ENCODE peak calls at places on chromosomes 4 and X, in six cellular contexts. V is pancreas, I is H9, X is DMS 273 treated with DMSO at 0.1 percent for 48 hours, D is EL, G is activated T-cell treated with anti-CD3 and anti-CD28 coated beads for 1 hour. N is an unnamed sample.

GRCh38 chr4:113355550-113356371 is 306.3 kb downstream of the ANK2 start:
- DNase-seq in V (peak; percentile 19), I (no peak), X (no peak), D (peak; percentile 90), G (peak; percentile 39), N (peak; percentile 92)

GRCh38 chr4:38266616-38267015 is 306.4 kb downstream of the PTTG2 start:
- DNase-seq in V (no peak), I (no peak), X (no peak), D (peak; percentile 45), G (no peak), N (peak; percentile 24)

GRCh38 chr4:20565075-20565721 is 135.1 kb upstream of the PACRGL start:
- DNase-seq in V (no peak), I (no peak), X (no peak), D (no peak), G (no peak), N (peak; percentile 54)

GRCh38 chr4:167234388-167234881 is at the start of gene SPOCK3:
- DNase-seq in V (peak; percentile 34), I (peak; percentile 70), X (no peak), D (peak; percentile 11), G (no peak), N (peak; percentile 39)

GRCh38 chr4:13888112-13888511 is 260.6 kb upstream of the BOD1L1 start:
- DNase-seq in V (no peak), I (no peak), X (no peak), D (peak; percentile 89), G (no peak), N (peak; percentile 92)

GRCh38 chr4:87375719-87376291 is 15.2 kb downstream of the HSD17B11 start:
- DNase-seq in V (peak; percentile 47), I (no peak), X (no peak), D (peak; percentile 63), G (no peak), N (peak; percentile 77)

GRCh38 chr4:151952711-151953254 is 192.0 kb upstream of the GATB start:
- DNase-seq in V (no peak), I (no peak), X (no peak), D (no peak), G (no peak), N (no peak)

GRCh38 chr4:4761128-4761991 is 98.1 kb upstream of the MSX1 start:
- DNase-seq in V (no peak), I (peak; percentile 79), X (no peak), D (no peak), G (no peak), N (no peak)

GRCh38 chr4:15003441-15003890 is 1.2 kb downstream of the CPEB2 start:
- DNase-seq in V (peak; percentile 56), I (peak; percentile 52), X (no peak), D (no peak), G (peak; percentile 46), N (no peak)

GRCh38 chrX:70613295-70613694 is 168.7 kb downstream of the DLG3 start:
- DNase-seq in V (no peak), I (no peak), X (no peak), D (peak; percentile 75), G (no peak), N (no peak)

GRCh38 chr4:15882675-15883086 is 55.9 kb downstream of the FGFBP1 start:
- DNase-seq in V (peak; percentile 30), I (peak; percentile 83), X (no peak), D (peak; percentile 68), G (peak; percentile 5), N (peak; percentile 81)

GRCh38 chr4:145511913-145512522 is 30.4 kb downstream of the SMAD1 start:
- DNase-seq in V (no peak), I (no peak), X (no peak), D (no peak), G (no peak), N (no peak)

GRCh38 chrX:99719140-99719539 is 690.9 kb downstream of the PCDH19 start:
- DNase-seq in V (no peak), I (peak; percentile 48), X (no peak), D (no peak), G (no peak), N (no peak)